ENCODE peak calls at places on chromosomes 6 and 20, in four cellular contexts. S is B cell, U is HL-60, T is GM13977. I is an unnamed sample.

GRCh38 chr6:123986938-123987337 is 183.3 kb downstream of the NKAIN2 start:
- DNase-seq in S (no peak), U (no peak), T (no peak), I (no peak)

GRCh38 chr6:44078795-44079671 is 48.2 kb downstream of the MRPL14 start:
- DNase-seq in T (peak; percentile 75), U (peak; percentile 60), S (peak; percentile 70), I (peak; percentile 68)

GRCh38 chr6:44634321-44634720 is 246.8 kb downstream of the CDC5L start:
- DNase-seq in T (no peak), S (no peak), U (no peak), I (no peak)

GRCh38 chr20:63939061-63939935 is 16.9 kb downstream of the UCKL1 start:
- DNase-seq in S (no peak), U (no peak), T (peak; percentile 24), I (no peak)

GRCh38 chr20:20362774-20363435 is 5.0 kb upstream of the INSM1 start:
- DNase-seq in T (peak; percentile 51), U (no peak), S (no peak), I (no peak)

GRCh38 chr6:74222768-74223321 is 526.8 kb downstream of the CD109 start:
- DNase-seq in T (no peak), S (no peak), U (no peak), I (no peak)

GRCh38 chr20:37413023-37413334 is 67.0 kb downstream of the SRC start:
- DNase-seq in T (no peak), S (no peak), U (no peak), I (no peak)

GRCh38 chr20:54263266-54263665 is 55.4 kb downstream of the PFDN4 start:
- DNase-seq in T (no peak), S (no peak), U (no peak), I (no peak)

GRCh38 chr6:167124753-167125152 is 1.9 kb downstream of the CCR6 start:
- DNase-seq in T (no peak), U (no peak), S (no peak), I (no peak)

GRCh38 chr6:27542485-27542884 is 69.6 kb upstream of the ZNF184 start:
- DNase-seq in U (no peak), T (no peak), S (no peak), I (no peak)

GRCh38 chr6:161947371-161947770 is 673.5 kb upstream of the AGPAT4 start:
- DNase-seq in U (no peak), S (no peak), T (no peak), I (no peak)

GRCh38 chr6:37628611-37629320 is 68.9 kb downstream of the MDGA1 start:
- DNase-seq in U (no peak), S (no peak), T (no peak), I (no peak)

GRCh38 chr6:79038061-79038460 is 40.0 kb downstream of the PHIP start:
- DNase-seq in T (no peak), U (no peak), S (no peak), I (no peak)

GRCh38 chr20:58092353-58092752 is 136.1 kb downstream of the ANKRD60 start:
- DNase-seq in T (no peak), S (no peak), U (no peak), I (no peak)

GRCh38 chr20:36802326-36803223 is 29.0 kb upstream of the DSN1 start:
- DNase-seq in U (no peak), T (no peak), S (no peak), I (no peak)

GRCh38 chr6:133632206-133632605 is 256.7 kb upstream of the TCF21 start:
- DNase-seq in T (no peak), S (no peak), U (no peak), I (no peak)

GRCh38 chr6:164753517-164753916 is 555.9 kb downstream of the C6orf118 start:
- DNase-seq in U (no peak), S (no peak), T (no peak), I (no peak)

GRCh38 chr6:40539853-40540252 is 47.3 kb downstream of the LRFN2 start:
- DNase-seq in T (no peak), S (no peak), U (no peak), I (no peak)

GRCh38 chr6:162963861-162964260 is 236.1 kb downstream of the PACRG start:
- DNase-seq in U (no peak), S (no peak), T (no peak), I (no peak)

GRCh38 chr20:19619904-19620430 is 138.1 kb upstream of the RIN2 start:
- DNase-seq in U (no peak), T (no peak), S (no peak), I (no peak)

GRCh38 chr6:130869681-130870080 is 42.5 kb downstream of the SMLR1 start:
- DNase-seq in U (no peak), T (no peak), S (no peak), I (no peak)

GRCh38 chr20:61898405-61898804 is 167.3 kb downstream of the TAF4 start:
- DNase-seq in U (no peak), S (no peak), T (no peak), I (no peak)

GRCh38 chr20:37423545-37423944 is 77.6 kb downstream of the SRC start:
- DNase-seq in U (no peak), T (no peak), S (no peak), I (no peak)

GRCh38 chr6:138346302-138347195 is 31.2 kb upstream of the SMIM28 start:
- DNase-seq in U (no peak), T (no peak), S (no peak), I (no peak)

GRCh38 chr6:45679163-45679562 is 301.4 kb upstream of the SUPT3H start:
- DNase-seq in T (no peak), U (no peak), S (no peak), I (no peak)

DNA sequence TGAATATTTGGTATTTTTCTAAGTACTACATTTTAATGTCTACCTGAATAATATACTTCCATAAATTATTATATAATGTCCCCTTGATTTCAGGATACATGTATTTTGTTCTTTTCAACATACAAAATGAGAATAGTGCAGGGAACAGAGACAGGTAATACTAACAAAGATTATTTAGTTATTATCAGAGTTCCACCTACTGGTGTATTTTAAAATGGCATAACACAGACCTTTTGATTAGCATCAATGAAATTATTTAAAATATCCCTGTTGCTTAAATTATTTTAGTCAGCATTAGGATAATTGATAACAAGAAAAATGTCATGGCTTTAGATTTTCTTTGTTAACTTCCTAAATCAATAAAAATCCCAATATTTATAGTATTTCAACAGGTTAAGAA is 184.0 kb downstream of the PRDM13 start:
- DNase-seq in T (no peak), U (no peak), S (no peak), I (no peak)
- TF ChIP-seq CTCF in T (peak; percentile 14), U (no peak), S (peak; percentile 21), I (no peak)

GRCh38 chr6:158707120-158707519 is 57.3 kb downstream of the SYTL3 start:
- DNase-seq in S (no peak), T (no peak), U (no peak), I (no peak)

GRCh38 chr6:158707826-158708225 is 58.0 kb downstream of the SYTL3 start:
- DNase-seq in S (no peak), T (no peak), U (no peak), I (no peak)

GRCh38 chr6:158709809-158710208 is 60.0 kb downstream of the SYTL3 start:
- DNase-seq in S (no peak), U (no peak), T (no peak), I (no peak)

GRCh38 chr6:158706369-158706982 is 56.6 kb downstream of the SYTL3 start:
- DNase-seq in S (no peak), T (no peak), U (no peak), I (no peak)

DNA sequence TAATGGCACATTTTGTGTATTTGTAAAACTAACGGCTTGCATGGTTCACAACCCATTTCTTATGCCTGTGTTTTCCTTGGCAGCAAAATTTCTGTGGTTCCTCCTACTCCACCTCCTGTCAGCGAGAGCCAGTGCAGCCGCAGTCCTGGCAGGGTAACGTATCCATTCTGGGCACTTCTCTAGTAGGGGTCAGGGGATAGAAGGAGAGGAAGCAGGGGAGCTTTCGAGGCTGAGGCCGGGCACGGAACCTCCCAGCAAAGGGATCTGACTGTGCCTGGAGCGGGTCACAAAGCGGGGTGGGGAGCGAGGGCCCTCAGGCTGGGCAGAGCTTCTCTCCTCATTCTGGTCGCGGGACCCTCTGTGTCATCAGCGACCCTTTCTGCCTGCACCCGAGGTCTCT is 58.4 kb downstream of the SYTL3 start:
- DNase-seq in U (no peak), T (no peak), S (no peak), I (no peak)
- TF ChIP-seq CTCF in U (no peak), T (no peak), S (no peak), I (no peak)

GRCh38 chr6:17281100-17281496 is at the start of gene RBM24:
- DNase-seq in T (peak; percentile 40), U (no peak), S (no peak), I (no peak)
- TF ChIP-seq CTCF in T (no peak), U (no peak), S (no peak), I (no peak)

GRCh38 chr6:112087136-112087908 is at the start of the genes FAM229B and TUBE1:
- DNase-seq in T (peak; percentile 85), U (peak; percentile 98), S (peak; percentile 96), I (peak; percentile 91)
- TF ChIP-seq CTCF in T (no peak), U (no peak), S (no peak), I (no peak)

DNA sequence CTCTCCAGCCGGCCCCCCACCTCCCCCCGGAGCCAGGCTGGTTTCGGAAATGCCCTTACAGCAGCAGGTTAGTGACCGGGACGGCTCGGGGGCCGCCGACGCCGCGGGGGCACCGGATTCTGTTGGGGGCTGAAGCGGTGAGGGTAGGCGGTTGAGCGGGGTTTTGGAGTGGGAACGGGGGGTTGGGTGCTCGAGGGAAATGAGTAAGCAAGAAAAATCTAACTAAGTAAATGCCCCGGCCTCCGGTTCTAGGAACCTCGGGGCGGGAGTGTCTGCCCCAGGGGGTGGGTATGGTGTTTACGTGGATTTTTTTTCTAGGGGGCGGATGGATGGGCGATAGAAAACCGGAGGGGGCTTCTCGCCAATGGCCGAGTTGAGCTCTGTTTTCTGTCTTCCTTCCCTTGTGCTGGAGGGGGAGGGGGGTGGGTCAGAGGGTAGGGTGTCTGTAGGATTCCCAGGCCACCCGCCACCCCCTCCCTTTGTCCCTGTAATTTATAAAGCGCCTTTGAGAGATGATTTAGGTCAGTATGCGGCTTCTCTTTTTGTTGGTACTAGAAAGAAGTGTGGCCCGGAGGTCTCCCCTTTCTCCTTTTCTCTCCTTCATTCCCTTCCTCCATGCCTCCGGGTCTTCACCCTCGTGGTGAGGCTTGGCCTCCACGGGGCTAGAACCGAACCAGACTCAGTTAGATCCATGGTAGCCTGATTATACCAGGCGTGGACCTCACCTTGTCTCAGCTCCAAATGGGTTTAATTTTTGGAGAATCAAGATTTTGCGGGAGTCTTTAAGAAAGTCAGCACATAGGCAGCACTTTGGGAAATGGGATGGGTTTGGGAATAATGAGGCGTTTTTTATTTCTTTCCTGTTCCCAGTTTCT is 2.3 kb downstream of the E2F3 start:
- DNase-seq in T (peak; percentile 53), S (no peak), U (no peak), I (no peak)
- TF ChIP-seq CTCF in T (no peak), S (no peak), U (no peak), I (no peak)

I was measured in CD14-positive monocyte.